ENCODE peak calls at places on chromosomes 13 and 19, in four cellular contexts. Q is breast epithelium, I is neural progenitor cell, G is GM23338. S is an unnamed sample.

GRCh38 chr19:40539070-40539469 is 37.6 kb upstream of the SHKBP1 start:
- DNase-seq in Q (no peak), I (no peak), G (peak), S (no peak)

GRCh38 chr19:33713194-33713593 is 83.5 kb upstream of the KCTD15 start:
- DNase-seq in Q (no peak), I (no peak), G (no peak), S (no peak)

GRCh38 chr13:98507060-98507797 is 69.7 kb downstream of the STK24 start:
- DNase-seq in Q (peak), I (peak), G (peak), S (no peak)

GRCh38 chr13:40406405-40407138 is 259.9 kb downstream of the FOXO1 start:
- DNase-seq in Q (no peak), I (no peak), G (no peak), S (no peak)

GRCh38 chr19:43779820-43780219 is 953 bp downstream of the KCNN4 start:
- DNase-seq in Q (no peak), I (no peak), G (no peak), S (no peak)

GRCh38 chr13:49052801-49053200 is 77.1 kb downstream of the FNDC3A start:
- DNase-seq in Q (no peak), I (no peak), G (no peak), S (no peak)

GRCh38 chr13:22278336-22278929 is 607.6 kb downstream of the FGF9 start:
- DNase-seq in Q (peak), I (peak), G (peak), S (no peak)

GRCh38 chr13:25215253-25215575 is 43.1 kb upstream of the AMER2 start:
- DNase-seq in Q (no peak), I (no peak), G (no peak), S (no peak)

GRCh38 chr13:44918323-44919102 is 70.8 kb downstream of the NUFIP1 start:
- DNase-seq in Q (peak), I (peak), G (peak), S (peak)

GRCh38 chr13:34695063-34695462 is 247.0 kb upstream of the NBEA start:
- DNase-seq in Q (no peak), I (no peak), G (no peak), S (no peak)

GRCh38 chr13:98397221-98397620 is 179.7 kb downstream of the STK24 start:
- DNase-seq in Q (no peak), I (no peak), G (no peak), S (no peak)

GRCh38 chr13:51912091-51912490 is 50.3 kb downstream of the CCDC70 start:
- DNase-seq in Q (peak), I (no peak), G (no peak), S (peak)

GRCh38 chr13:98173431-98173921 is 3.6 kb downstream of the RNF113B start:
- DNase-seq in Q (no peak), I (peak), G (peak), S (no peak)

GRCh38 chr13:112965573-112966115 is 3.4 kb upstream of the MCF2L start:
- DNase-seq in Q (no peak), I (no peak), G (no peak), S (peak)

GRCh38 chr19:39448271-39448670 is 2.9 kb downstream of the SUPT5H start:
- DNase-seq in Q (no peak), I (no peak), G (no peak), S (no peak)

GRCh38 chr13:24860775-24861174 is 96.8 kb downstream of the RNF17 start:
- DNase-seq in Q (no peak), I (no peak), G (no peak), S (no peak)

GRCh38 chr13:82848766-82849165 is 1033.5 kb downstream of the SLITRK1 start:
- DNase-seq in Q (no peak), I (no peak), G (no peak), S (no peak)

GRCh38 chr19:30316000-30316491 is 56.1 kb upstream of the ZNF536 start:
- DNase-seq in Q (no peak), I (no peak), G (no peak), S (no peak)

GRCh38 chr13:23348270-23349126 is 85.0 kb downstream of the SACS start:
- DNase-seq in Q (no peak), I (no peak), G (peak), S (no peak)

GRCh38 chr19:45368737-45369340 is 1.5 kb downstream of the ERCC2 start:
- DNase-seq in Q (no peak), I (peak), G (peak), S (no peak)

GRCh38 chr13:19791953-19792537 is 9.3 kb upstream of the PSPC1 start:
- DNase-seq in Q (no peak), I (peak), G (peak), S (no peak)

GRCh38 chr13:41418027-41418426 is 39.3 kb upstream of the RGCC start:
- DNase-seq in Q (no peak), I (no peak), G (no peak), S (no peak)

GRCh38 chr19:55069137-55069858 is 6.3 kb upstream of the RDH13 start:
- DNase-seq in Q (peak), I (peak), G (peak), S (no peak)

GRCh38 chr13:32453981-32454380 is 26.1 kb upstream of the N4BP2L1 start:
- DNase-seq in Q (no peak), I (no peak), G (no peak), S (no peak)

GRCh38 chr13:114015608-114016295 is 41.9 kb upstream of the C13orf46 start:
- DNase-seq in Q (peak), I (no peak), G (no peak), S (no peak)

GRCh38 chr19:1618157-1619093 is 13.2 kb upstream of the UQCR11 start:
- DNase-seq in Q (no peak), I (peak), G (peak), S (no peak)

GRCh38 chr13:113053801-113054604 is 51.6 kb upstream of the F7 start:
- DNase-seq in Q (no peak), I (no peak), G (no peak), S (no peak)

GRCh38 chr19:9793051-9793591 is 24.6 kb upstream of the ZNF846 start:
- DNase-seq in Q (peak), I (no peak), G (peak), S (peak)

GRCh38 chr13:71864981-71865857 is 1.8 kb downstream of the DACH1 start:
- DNase-seq in Q (no peak), I (peak), G (peak), S (no peak)

GRCh38 chr13:70792121-70792520 is 683.9 kb upstream of the KLHL1 start:
- DNase-seq in Q (no peak), I (peak), G (peak), S (no peak)

GRCh38 chr19:2048104-2048958 is 2.7 kb downstream of the MKNK2 start:
- DNase-seq in Q (no peak), I (no peak), G (no peak), S (no peak)

GRCh38 chr13:27636624-27637288 is 15.1 kb downstream of the POLR1D start:
- DNase-seq in Q (no peak), I (no peak), G (no peak), S (no peak)

GRCh38 chr13:101308247-101309013 is 107.9 kb downstream of the NALCN start:
- DNase-seq in Q (no peak), I (no peak), G (no peak), S (no peak)

GRCh38 chr13:32426191-32426980 is 1.5 kb downstream of the N4BP2L1 start:
- DNase-seq in Q (no peak), I (no peak), G (no peak), S (no peak)

GRCh38 chr13:70967564-70967963 is 859.3 kb upstream of the KLHL1 start:
- DNase-seq in Q (no peak), I (no peak), G (no peak), S (no peak)

GRCh38 chr13:30179547-30180256 is 127.6 kb downstream of the KATNAL1 start:
- DNase-seq in Q (no peak), I (no peak), G (no peak), S (no peak)

GRCh38 chr19:52343548-52343947 is 7.5 kb downstream of the ZNF610 start:
- DNase-seq in Q (no peak), I (peak), G (peak), S (peak)

GRCh38 chr19:17332677-17333581 is 1.7 kb downstream of the ANO8 start:
- DNase-seq in Q (no peak), I (peak), G (peak), S (no peak)
- H3K27ac ChIP-seq in Q (no peak), I (no peak), G (no peak), S (no peak)

GRCh38 chr19:47483200-47483599 is 819 bp downstream of the KPTN start:
- DNase-seq in Q (no peak), I (no peak), G (no peak), S (no peak)

GRCh38 chr19:47480658-47481057 is 3.4 kb downstream of the KPTN start:
- DNase-seq in Q (no peak), I (no peak), G (no peak), S (no peak)

GRCh38 chr19:47476438-47476972 is 4.8 kb upstream of the SLC8A2 start:
- DNase-seq in Q (no peak), I (no peak), G (no peak), S (no peak)

GRCh38 chr19:47481460-47482052 is 2.5 kb downstream of the KPTN start:
- DNase-seq in Q (no peak), I (no peak), G (no peak), S (no peak)

GRCh38 chr19:47479701-47480503 is 4.1 kb downstream of the KPTN start:
- DNase-seq in Q (no peak), I (peak), G (peak), S (no peak)
- H3K4me3 ChIP-seq in Q (peak), I (peak), G (peak), S (no peak)

GRCh38 chr13:104975272-104975671 is 1560.2 kb downstream of the EFNB2 start:
- DNase-seq in Q (no peak), I (no peak), G (no peak), S (no peak)

GRCh38 chr13:104984296-104984818 is 1551.1 kb downstream of the EFNB2 start:
- DNase-seq in Q (no peak), I (no peak), G (no peak), S (no peak)

GRCh38 chr13:104979281-104979680 is 1556.2 kb downstream of the EFNB2 start:
- DNase-seq in Q (no peak), I (no peak), G (no peak), S (no peak)

GRCh38 chr13:104976964-104977363 is 1558.5 kb downstream of the EFNB2 start:
- DNase-seq in Q (no peak), I (no peak), G (no peak), S (no peak)

DNA sequence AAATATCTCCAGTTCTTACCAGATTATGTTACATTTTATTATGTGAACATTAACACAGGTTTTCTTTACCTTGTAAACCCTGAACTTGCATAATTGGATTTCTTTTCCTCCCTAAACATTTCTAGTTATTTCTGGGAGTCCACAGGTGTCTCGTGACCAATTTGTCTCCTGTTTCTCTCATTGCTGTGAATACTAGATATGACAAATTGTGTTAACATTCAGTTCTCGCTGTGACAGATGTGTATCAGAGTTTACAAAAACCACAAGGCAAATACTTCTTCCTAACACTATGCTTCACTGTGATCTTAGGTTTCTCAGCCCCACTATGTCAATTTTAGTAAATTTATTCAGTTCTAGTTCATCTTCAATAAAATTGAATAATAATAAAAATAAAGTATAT is 1554.9 kb downstream of the EFNB2 start:
- DNase-seq in Q (no peak), I (no peak), G (no peak), S (no peak)
- TF ChIP-seq CTCF in Q (no peak), I (no peak), G (no peak), S (no peak)

GRCh38 chr13:110556224-110556606 is 5.3 kb downstream of the RAB20 start:
- DNase-seq in Q (no peak), I (no peak), G (no peak), S (no peak)
- H3K27ac ChIP-seq in Q (peak), I (no peak), G (no peak), S (no peak)

GRCh38 chr19:50344661-50345318 is 15.6 kb upstream of the KCNC3 start:
- DNase-seq in Q (no peak), I (no peak), G (no peak), S (no peak)
- H3K4me3 ChIP-seq in Q (no peak), I (no peak), G (no peak), S (peak)

DNA sequence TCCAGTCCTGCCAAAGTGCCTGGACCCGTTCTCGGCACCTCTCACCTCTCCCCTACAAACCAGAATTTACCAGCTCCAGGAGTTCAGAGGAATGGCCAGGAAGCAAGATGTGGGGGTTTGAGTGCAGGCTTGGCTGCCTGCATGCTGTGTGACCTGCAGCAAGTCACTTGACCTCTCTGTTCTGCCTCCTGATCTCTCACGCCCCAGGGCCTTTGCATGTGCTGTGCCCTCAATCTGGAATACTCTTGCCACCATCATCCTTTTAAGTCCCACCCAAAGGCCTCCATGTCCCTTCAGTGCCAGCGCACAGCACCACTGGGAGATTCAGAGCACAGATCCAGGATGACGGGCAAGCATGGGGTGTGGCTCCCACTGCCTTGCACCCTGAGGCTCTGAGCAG is 43.4 kb downstream of the MYO9B start:
- DNase-seq in Q (no peak), I (no peak), G (no peak), S (no peak)
- TF ChIP-seq CTCF in Q (no peak), I (no peak), G (no peak), S (no peak)

GRCh38 chr19:3699741-3700241 is 477 bp downstream of the PIP5K1C start:
- DNase-seq in Q (no peak), I (no peak), G (no peak), S (no peak)

GRCh38 chr19:3701200-3701599 is 932 bp upstream of the PIP5K1C start:
- DNase-seq in Q (no peak), I (no peak), G (no peak), S (no peak)

GRCh38 chr19:3698386-3698950 is 1.8 kb downstream of the PIP5K1C start:
- DNase-seq in Q (no peak), I (no peak), G (no peak), S (no peak)

GRCh38 chr19:3699071-3699740 is 1.1 kb downstream of the PIP5K1C start:
- DNase-seq in Q (no peak), I (peak), G (no peak), S (peak)

GRCh38 chr19:3700242-3701032 is at the start of gene PIP5K1C:
- DNase-seq in Q (peak), I (peak), G (peak), S (peak)
- H3K27ac ChIP-seq in Q (peak), I (no peak), G (no peak), S (peak)

GRCh38 chr19:13014101-13014920 is 19.0 kb downstream of the NFIX start:
- DNase-seq in Q (no peak), I (peak), G (peak), S (no peak)

GRCh38 chr19:13014921-13015280 is 19.6 kb downstream of the NFIX start:
- DNase-seq in Q (no peak), I (no peak), G (peak), S (no peak)

GRCh38 chr19:13012390-13012689 is 17.1 kb downstream of the NFIX start:
- DNase-seq in Q (no peak), I (no peak), G (no peak), S (no peak)

GRCh38 chr19:13012690-13013608 is 17.7 kb downstream of the NFIX start:
- DNase-seq in Q (no peak), I (peak), G (peak), S (no peak)

DNA sequence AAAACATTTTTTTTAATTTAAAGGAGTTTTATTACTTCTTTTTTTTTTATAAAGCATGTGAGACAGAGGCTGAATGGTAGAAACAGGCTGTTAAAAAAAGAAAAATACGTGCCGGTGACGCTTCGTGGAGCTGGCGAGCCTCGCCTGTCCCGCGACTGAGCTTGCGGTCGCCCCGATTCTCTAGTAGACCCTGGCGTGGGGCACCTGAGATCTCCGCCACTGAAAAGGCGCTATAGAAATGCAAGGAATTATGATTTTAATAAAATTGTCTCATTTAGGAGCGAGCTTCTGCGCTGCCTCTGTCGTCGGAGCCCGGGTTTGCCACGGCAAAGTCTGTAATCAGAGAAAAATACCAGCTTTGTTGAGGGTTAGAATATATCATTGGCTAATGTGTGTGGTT is 18.4 kb downstream of the NFIX start:
- DNase-seq in Q (no peak), I (no peak), G (no peak), S (no peak)
- H3K4me3 ChIP-seq in Q (peak), I (no peak), G (peak), S (peak)

GRCh38 chr13:111518161-111518791 is 197.8 kb downstream of the TEX29 start:
- DNase-seq in Q (no peak), I (no peak), G (peak), S (no peak)
- TF ChIP-seq CTCF in Q (no peak), I (no peak), G (peak), S (no peak)